ENCODE peak calls at places on chromosomes 13 and 19, in four cellular contexts. U is NT2/D1, C is HepG2, A is H1. S is an unnamed sample.

GRCh38 chr19:6236310-6237291 is 43.2 kb downstream of the MLLT1 start:
- DNase-seq in U (no peak), A (no peak), C (no peak), S (no peak)

GRCh38 chr19:52898101-52898500 is 666 bp upstream of the ZNF320 start:
- DNase-seq in U (no peak), A (no peak), C (no peak), S (no peak)

GRCh38 chr13:112752711-112753541 is 63.1 kb downstream of the ATP11A start:
- DNase-seq in C (no peak), A (no peak), U (no peak), S (no peak)

GRCh38 chr13:63367522-63368198 is 1952.0 kb upstream of the PCDH20 start:
- DNase-seq in U (no peak), C (no peak), A (no peak), S (no peak)

GRCh38 chr19:40822161-40822560 is 23.2 kb downstream of the EGLN2 start:
- DNase-seq in C (no peak), A (no peak), U (no peak), S (no peak)

GRCh38 chr13:53141336-53141735 is 112.7 kb downstream of the OLFM4 start:
- DNase-seq in U (no peak), A (no peak), C (no peak), S (no peak)

GRCh38 chr19:45172611-45173208 is 5.3 kb downstream of the TRAPPC6A start:
- DNase-seq in U (no peak), C (no peak), A (no peak), S (no peak)

GRCh38 chr19:10083911-10084310 is 2.2 kb upstream of the SHFL start:
- DNase-seq in A (no peak), C (no peak), U (no peak), S (no peak)

GRCh38 chr19:36125557-36125956 is 10.3 kb downstream of the TBCB start:
- DNase-seq in A (no peak), U (no peak), C (no peak), S (no peak)

GRCh38 chr19:36128392-36128736 is 11.5 kb upstream of the CAPNS1 start:
- DNase-seq in U (no peak), C (peak), A (no peak), S (no peak)
- TF ChIP-seq SUZ12 in U (no peak), C (no peak), A (no peak), S (no peak)

DNA sequence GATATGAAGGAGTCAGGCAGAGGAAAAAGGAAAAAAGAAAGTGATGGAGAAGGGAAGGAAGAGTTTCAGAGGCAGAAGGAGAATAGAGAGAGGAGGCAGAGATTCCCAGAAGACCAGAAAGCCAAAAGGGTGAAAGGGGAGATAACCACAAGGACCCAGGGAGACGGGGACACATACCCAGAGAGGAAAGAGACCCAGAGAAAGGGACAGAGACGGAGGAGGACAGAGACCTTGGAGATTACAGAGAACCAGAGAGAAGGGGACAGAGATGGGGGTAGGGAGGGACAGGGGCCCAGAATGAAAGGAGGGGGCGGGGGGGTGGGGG is 1.4 kb downstream of the PTH2 start:
- DNase-seq in U (no peak), C (no peak), A (no peak), S (no peak)
- TF ChIP-seq SUZ12 in U (no peak), C (no peak), A (no peak), S (no peak)

GRCh38 chr13:52130641-52131040 is 1.8 kb upstream of the NEK5 start:
- DNase-seq in A (no peak), U (no peak), C (no peak), S (no peak)
- TF ChIP-seq SUZ12 in A (no peak), U (no peak), C (no peak), S (no peak)

DNA sequence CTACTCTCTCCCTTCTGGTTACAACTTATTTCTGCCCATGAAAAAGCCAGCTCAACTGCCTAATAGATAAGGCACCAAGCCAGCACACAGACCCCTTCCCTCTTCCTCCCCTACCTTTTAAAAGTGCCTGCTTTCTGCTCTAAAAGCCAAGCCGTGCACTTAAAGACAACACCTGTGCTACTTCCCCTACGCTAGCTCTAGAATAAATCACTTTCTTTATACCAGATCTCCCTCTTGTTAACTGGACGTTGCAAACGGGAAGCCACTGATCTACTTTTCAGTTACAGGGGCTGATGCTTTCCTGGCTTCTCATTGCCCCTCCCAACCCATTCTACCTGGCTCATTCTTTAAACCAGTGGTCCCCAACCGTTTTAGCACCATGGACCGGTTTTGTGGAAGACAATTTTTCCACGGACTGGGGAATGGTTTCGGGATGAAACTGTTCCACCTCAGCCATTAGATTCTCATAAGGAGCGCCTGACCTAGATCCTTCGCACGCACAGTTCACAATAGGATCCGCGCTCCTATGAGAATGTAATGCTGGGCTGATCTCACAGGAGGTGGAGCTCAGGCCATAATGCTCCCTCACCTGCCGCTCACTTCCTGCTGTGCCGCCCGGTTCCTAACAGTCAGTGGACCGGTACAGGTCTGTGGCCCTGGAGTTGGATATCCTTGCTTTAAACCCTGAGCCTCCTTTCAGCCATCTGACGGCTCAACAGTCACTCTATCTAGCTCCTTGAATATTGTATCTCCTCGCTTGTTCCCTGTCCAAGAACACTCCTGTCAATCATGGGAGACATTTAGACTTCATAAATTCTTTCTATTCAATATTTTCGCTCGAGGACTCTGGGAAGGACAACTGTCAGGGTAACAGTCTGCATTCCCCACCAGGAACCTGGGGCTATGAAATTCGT is 839 bp upstream of the ZNF223 start:
- DNase-seq in U (no peak), A (no peak), C (no peak), S (no peak)
- TF ChIP-seq SUZ12 in U (no peak), A (no peak), C (no peak), S (no peak)

DNA sequence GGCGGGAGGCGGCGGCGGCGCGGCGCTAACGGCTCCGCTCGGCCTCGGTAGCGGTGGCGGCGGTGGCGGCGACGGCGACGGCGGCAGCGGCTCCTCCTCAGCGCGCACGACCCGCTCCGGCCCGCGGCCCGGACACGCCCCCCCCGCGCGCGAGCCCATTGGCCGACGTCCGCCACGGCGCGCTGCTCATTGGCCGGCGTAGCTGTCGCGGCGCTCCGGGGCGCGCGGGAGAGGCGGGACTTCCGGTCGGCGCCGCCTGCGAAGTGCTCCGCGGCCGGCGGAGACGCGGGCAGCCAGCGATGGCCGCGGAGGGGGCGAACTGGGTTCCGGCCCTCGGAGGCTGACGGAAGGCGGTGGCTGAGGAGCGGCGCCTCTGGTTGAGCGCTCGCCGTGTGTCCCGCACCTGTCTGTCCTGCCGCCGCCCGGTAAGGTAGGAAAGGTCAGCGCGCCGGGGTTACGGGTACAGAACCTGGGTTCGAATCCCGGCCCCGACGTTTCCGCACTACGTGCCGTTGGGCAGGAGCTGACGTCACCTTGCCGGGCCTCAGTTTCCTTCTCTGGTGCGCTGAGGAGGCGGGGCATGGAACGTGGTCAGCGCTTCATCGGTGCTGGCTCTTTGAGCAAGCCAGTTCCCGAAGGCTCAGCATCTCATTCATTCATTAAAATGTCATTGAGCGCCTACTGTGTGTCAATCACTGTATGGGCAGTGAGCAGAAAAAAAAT is at the start of gene ELAVL1:
- DNase-seq in U (peak), C (peak), A (peak), S (peak)
- TF ChIP-seq SUZ12 in U (no peak), C (no peak), A (no peak), S (no peak)

S was measured in HEK293T.